ENCODE peak calls at places on chromosome 11, in ten cellular contexts. One of them, this sample, is unnamed.

GRCh38 chr11:31641477-31642062 is 132.0 kb downstream of the ELP4 start:
- DNase-seq in kidney glomerular epithelial cell: peak; percentile 12
- DNase-seq in A673: peak; percentile 74
- DNase-seq in left cardiac atrium: no peak
- DNase-seq in neural crest cell: peak; percentile 40
- DNase-seq in transverse colon: peak; percentile 8
- DNase-seq in amygdala: no peak
- DNase-seq in activated T-cell treated with anti-CD3 and anti-CD28 coated beads, Interleukin-2, amount 50 U/mL, for 1 hour: no peak
- DNase-seq in activated CD4-positive, alpha-beta memory T cell treated with anti-CD3 and anti-CD28 coated beads, Interleukin-2, amount 10 ng/mL, durations not matched to agents 7 days and 5 days: no peak
- DNase-seq in kidney epithelial cell: no peak
- DNase-seq in this sample: no peak

GRCh38 chr11:134691985-134692384 is 279.9 kb upstream of the B3GAT1 start:
- DNase-seq in A673: no peak
- DNase-seq in amygdala: no peak
- DNase-seq in activated CD4-positive, alpha-beta memory T cell treated with anti-CD3 and anti-CD28 coated beads, Interleukin-2, amount 10 ng/mL, durations not matched to agents 7 days and 5 days: no peak
- DNase-seq in activated T-cell treated with anti-CD3 and anti-CD28 coated beads, Interleukin-2, amount 50 U/mL, for 1 hour: no peak
- DNase-seq in left cardiac atrium: no peak
- DNase-seq in neural crest cell: no peak
- DNase-seq in kidney epithelial cell: no peak
- DNase-seq in kidney glomerular epithelial cell: peak; percentile 55
- DNase-seq in transverse colon: no peak
- DNase-seq in this sample: no peak

GRCh38 chr11:132234878-132235277 is 864.5 kb downstream of the NTM start:
- DNase-seq in activated CD4-positive, alpha-beta memory T cell treated with anti-CD3 and anti-CD28 coated beads, Interleukin-2, amount 10 ng/mL, durations not matched to agents 7 days and 5 days: no peak
- DNase-seq in kidney glomerular epithelial cell: peak; percentile 32
- DNase-seq in neural crest cell: no peak
- DNase-seq in left cardiac atrium: no peak
- DNase-seq in activated T-cell treated with anti-CD3 and anti-CD28 coated beads, Interleukin-2, amount 50 U/mL, for 1 hour: no peak
- DNase-seq in kidney epithelial cell: peak; percentile 29
- DNase-seq in amygdala: no peak
- DNase-seq in transverse colon: no peak
- DNase-seq in A673: peak; percentile 29
- DNase-seq in this sample: no peak

GRCh38 chr11:123122341-123122740 is 60.4 kb upstream of the HSPA8 start:
- DNase-seq in kidney epithelial cell: no peak
- DNase-seq in amygdala: no peak
- DNase-seq in neural crest cell: no peak
- DNase-seq in A673: peak; percentile 52
- DNase-seq in kidney glomerular epithelial cell: no peak
- DNase-seq in left cardiac atrium: peak; percentile 63
- DNase-seq in transverse colon: peak; percentile 21
- DNase-seq in activated T-cell treated with anti-CD3 and anti-CD28 coated beads, Interleukin-2, amount 50 U/mL, for 1 hour: no peak
- DNase-seq in activated CD4-positive, alpha-beta memory T cell treated with anti-CD3 and anti-CD28 coated beads, Interleukin-2, amount 10 ng/mL, durations not matched to agents 7 days and 5 days: no peak
- DNase-seq in this sample: no peak

GRCh38 chr11:17978553-17979287 is 34.1 kb downstream of the SERGEF start:
- DNase-seq in activated CD4-positive, alpha-beta memory T cell treated with anti-CD3 and anti-CD28 coated beads, Interleukin-2, amount 10 ng/mL, durations not matched to agents 7 days and 5 days: peak; percentile 33
- DNase-seq in activated T-cell treated with anti-CD3 and anti-CD28 coated beads, Interleukin-2, amount 50 U/mL, for 1 hour: no peak
- DNase-seq in kidney glomerular epithelial cell: peak; percentile 46
- DNase-seq in transverse colon: peak; percentile 42
- DNase-seq in left cardiac atrium: peak; percentile 35
- DNase-seq in amygdala: peak; percentile 10
- DNase-seq in neural crest cell: peak; percentile 50
- DNase-seq in kidney epithelial cell: no peak
- DNase-seq in A673: peak; percentile 47
- DNase-seq in this sample: peak; percentile 10

GRCh38 chr11:59172345-59173079 is 580 bp downstream of the DTX4 start:
- DNase-seq in activated CD4-positive, alpha-beta memory T cell treated with anti-CD3 and anti-CD28 coated beads, Interleukin-2, amount 10 ng/mL, durations not matched to agents 7 days and 5 days: no peak
- DNase-seq in neural crest cell: no peak
- DNase-seq in amygdala: peak; percentile 61
- DNase-seq in kidney glomerular epithelial cell: peak; percentile 46
- DNase-seq in kidney epithelial cell: no peak
- DNase-seq in transverse colon: peak; percentile 52
- DNase-seq in activated T-cell treated with anti-CD3 and anti-CD28 coated beads, Interleukin-2, amount 50 U/mL, for 1 hour: peak; percentile 33
- DNase-seq in left cardiac atrium: no peak
- DNase-seq in A673: no peak
- DNase-seq in this sample: peak; percentile 39

GRCh38 chr11:47278058-47278457 is 8.1 kb downstream of the MADD start:
- DNase-seq in kidney glomerular epithelial cell: no peak
- DNase-seq in transverse colon: no peak
- DNase-seq in activated T-cell treated with anti-CD3 and anti-CD28 coated beads, Interleukin-2, amount 50 U/mL, for 1 hour: no peak
- DNase-seq in activated CD4-positive, alpha-beta memory T cell treated with anti-CD3 and anti-CD28 coated beads, Interleukin-2, amount 10 ng/mL, durations not matched to agents 7 days and 5 days: no peak
- DNase-seq in amygdala: no peak
- DNase-seq in A673: no peak
- DNase-seq in left cardiac atrium: no peak
- DNase-seq in kidney epithelial cell: no peak
- DNase-seq in neural crest cell: no peak
- DNase-seq in this sample: no peak

GRCh38 chr11:69192282-69192681 is 36.5 kb downstream of the SMIM38 start:
- DNase-seq in A673: no peak
- DNase-seq in activated T-cell treated with anti-CD3 and anti-CD28 coated beads, Interleukin-2, amount 50 U/mL, for 1 hour: no peak
- DNase-seq in kidney epithelial cell: no peak
- DNase-seq in activated CD4-positive, alpha-beta memory T cell treated with anti-CD3 and anti-CD28 coated beads, Interleukin-2, amount 10 ng/mL, durations not matched to agents 7 days and 5 days: no peak
- DNase-seq in neural crest cell: no peak
- DNase-seq in amygdala: no peak
- DNase-seq in transverse colon: no peak
- DNase-seq in kidney glomerular epithelial cell: no peak
- DNase-seq in left cardiac atrium: no peak
- DNase-seq in this sample: no peak

GRCh38 chr11:29616611-29617010 is 400.2 kb downstream of the KCNA4 start:
- DNase-seq in activated CD4-positive, alpha-beta memory T cell treated with anti-CD3 and anti-CD28 coated beads, Interleukin-2, amount 10 ng/mL, durations not matched to agents 7 days and 5 days: no peak
- DNase-seq in kidney epithelial cell: no peak
- DNase-seq in A673: no peak
- DNase-seq in transverse colon: no peak
- DNase-seq in activated T-cell treated with anti-CD3 and anti-CD28 coated beads, Interleukin-2, amount 50 U/mL, for 1 hour: no peak
- DNase-seq in kidney glomerular epithelial cell: peak; percentile 45
- DNase-seq in amygdala: no peak
- DNase-seq in left cardiac atrium: no peak
- DNase-seq in neural crest cell: no peak
- DNase-seq in this sample: no peak

GRCh38 chr11:61158691-61159381 is 2.4 kb downstream of the VPS37C start:
- DNase-seq in left cardiac atrium: no peak
- DNase-seq in activated T-cell treated with anti-CD3 and anti-CD28 coated beads, Interleukin-2, amount 50 U/mL, for 1 hour: no peak
- DNase-seq in neural crest cell: no peak
- DNase-seq in transverse colon: peak; percentile 34
- DNase-seq in kidney epithelial cell: peak; percentile 71
- DNase-seq in kidney glomerular epithelial cell: peak; percentile 66
- DNase-seq in activated CD4-positive, alpha-beta memory T cell treated with anti-CD3 and anti-CD28 coated beads, Interleukin-2, amount 10 ng/mL, durations not matched to agents 7 days and 5 days: no peak
- DNase-seq in A673: no peak
- DNase-seq in amygdala: no peak
- DNase-seq in this sample: no peak

GRCh38 chr11:69007978-69008381 is 5.1 kb downstream of the MRGPRF start:
- DNase-seq in kidney glomerular epithelial cell: peak; percentile 33
- DNase-seq in transverse colon: no peak
- DNase-seq in A673: no peak
- DNase-seq in activated T-cell treated with anti-CD3 and anti-CD28 coated beads, Interleukin-2, amount 50 U/mL, for 1 hour: no peak
- DNase-seq in kidney epithelial cell: no peak
- DNase-seq in activated CD4-positive, alpha-beta memory T cell treated with anti-CD3 and anti-CD28 coated beads, Interleukin-2, amount 10 ng/mL, durations not matched to agents 7 days and 5 days: no peak
- DNase-seq in left cardiac atrium: no peak
- DNase-seq in neural crest cell: no peak
- DNase-seq in amygdala: no peak
- DNase-seq in this sample: no peak

GRCh38 chr11:106917973-106918372 is 100.3 kb downstream of the GUCY1A2 start:
- DNase-seq in amygdala: no peak
- DNase-seq in activated CD4-positive, alpha-beta memory T cell treated with anti-CD3 and anti-CD28 coated beads, Interleukin-2, amount 10 ng/mL, durations not matched to agents 7 days and 5 days: no peak
- DNase-seq in activated T-cell treated with anti-CD3 and anti-CD28 coated beads, Interleukin-2, amount 50 U/mL, for 1 hour: no peak
- DNase-seq in transverse colon: no peak
- DNase-seq in kidney glomerular epithelial cell: no peak
- DNase-seq in neural crest cell: peak; percentile 10
- DNase-seq in A673: peak; percentile 63
- DNase-seq in kidney epithelial cell: no peak
- DNase-seq in left cardiac atrium: no peak
- DNase-seq in this sample: no peak

GRCh38 chr11:74936087-74936486 is 12.8 kb downstream of the XRRA1 start:
- DNase-seq in transverse colon: no peak
- DNase-seq in activated CD4-positive, alpha-beta memory T cell treated with anti-CD3 and anti-CD28 coated beads, Interleukin-2, amount 10 ng/mL, durations not matched to agents 7 days and 5 days: no peak
- DNase-seq in amygdala: no peak
- DNase-seq in activated T-cell treated with anti-CD3 and anti-CD28 coated beads, Interleukin-2, amount 50 U/mL, for 1 hour: no peak
- DNase-seq in left cardiac atrium: no peak
- DNase-seq in neural crest cell: no peak
- DNase-seq in A673: no peak
- DNase-seq in kidney glomerular epithelial cell: no peak
- DNase-seq in kidney epithelial cell: no peak
- DNase-seq in this sample: no peak

GRCh38 chr11:36878747-36879146 is 280.7 kb upstream of the RAG2 start:
- DNase-seq in transverse colon: no peak
- DNase-seq in amygdala: no peak
- DNase-seq in neural crest cell: no peak
- DNase-seq in activated T-cell treated with anti-CD3 and anti-CD28 coated beads, Interleukin-2, amount 50 U/mL, for 1 hour: no peak
- DNase-seq in kidney epithelial cell: no peak
- DNase-seq in kidney glomerular epithelial cell: no peak
- DNase-seq in activated CD4-positive, alpha-beta memory T cell treated with anti-CD3 and anti-CD28 coated beads, Interleukin-2, amount 10 ng/mL, durations not matched to agents 7 days and 5 days: no peak
- DNase-seq in A673: no peak
- DNase-seq in left cardiac atrium: no peak
- DNase-seq in this sample: no peak

GRCh38 chr11:92675303-92675702 is 294.1 kb upstream of the MTNR1B start:
- DNase-seq in kidney epithelial cell: no peak
- DNase-seq in activated T-cell treated with anti-CD3 and anti-CD28 coated beads, Interleukin-2, amount 50 U/mL, for 1 hour: no peak
- DNase-seq in neural crest cell: no peak
- DNase-seq in A673: no peak
- DNase-seq in activated CD4-positive, alpha-beta memory T cell treated with anti-CD3 and anti-CD28 coated beads, Interleukin-2, amount 10 ng/mL, durations not matched to agents 7 days and 5 days: no peak
- DNase-seq in left cardiac atrium: no peak
- DNase-seq in amygdala: no peak
- DNase-seq in kidney glomerular epithelial cell: no peak
- DNase-seq in transverse colon: no peak
- DNase-seq in this sample: no peak

GRCh38 chr11:10050561-10050960 is 243.5 kb downstream of the SBF2 start:
- DNase-seq in transverse colon: no peak
- DNase-seq in neural crest cell: no peak
- DNase-seq in activated CD4-positive, alpha-beta memory T cell treated with anti-CD3 and anti-CD28 coated beads, Interleukin-2, amount 10 ng/mL, durations not matched to agents 7 days and 5 days: no peak
- DNase-seq in A673: no peak
- DNase-seq in kidney glomerular epithelial cell: no peak
- DNase-seq in left cardiac atrium: no peak
- DNase-seq in amygdala: no peak
- DNase-seq in activated T-cell treated with anti-CD3 and anti-CD28 coated beads, Interleukin-2, amount 50 U/mL, for 1 hour: no peak
- DNase-seq in kidney epithelial cell: peak; percentile 9
- DNase-seq in this sample: no peak